ENCODE peak calls at places on chromosomes 7 and 10, in nine cellular contexts. U is NT2/D1; A is CD4-positive, alpha-beta memory T cell; E is frontal cortex; M is memory B cell; Q is iris pigment epithelial cell; O is stimulated activated naive CD4-positive, alpha-beta T cell; V is uterus; T is kidney. K is an unnamed sample.

GRCh38 chr7:98178321-98178720 is 32.9 kb upstream of the BHLHA15 start:
- DNase-seq in U (no peak), A (no peak), E (no peak), M (no peak), Q (no peak), O (no peak), V (no peak), T (no peak), K (peak)

GRCh38 chr10:102055647-102056419 is at the start of gene ARMH3:
- DNase-seq in U (peak), A (peak), E (peak), M (peak), Q (peak), O (peak), V (peak), T (peak), K (peak)

GRCh38 chr10:48285710-48286109 is 11.2 kb upstream of the FRMPD2 start:
- DNase-seq in U (no peak), A (no peak), E (no peak), M (no peak), Q (no peak), O (no peak), V (no peak), T (no peak), K (no peak)

GRCh38 chr7:95772298-95772770 is at the start of gene DYNC1I1:
- DNase-seq in U (peak), A (no peak), E (peak), M (peak), Q (peak), O (no peak), V (peak), T (peak), K (peak)

GRCh38 chr7:10483671-10484070 is 490.0 kb upstream of the PHF14 start:
- DNase-seq in U (no peak), A (no peak), E (no peak), M (no peak), Q (no peak), O (no peak), V (no peak), T (no peak), K (no peak)

GRCh38 chr7:142168746-142169145 is 57.2 kb downstream of the MGAM2 start:
- DNase-seq in U (no peak), A (no peak), E (no peak), M (no peak), Q (peak), O (no peak), V (no peak), T (no peak), K (no peak)

GRCh38 chr10:77641344-77641743 is 3.7 kb upstream of the KCNMA1 start:
- DNase-seq in U (no peak), A (no peak), E (no peak), M (no peak), Q (no peak), O (no peak), V (no peak), T (no peak), K (no peak)

GRCh38 chr10:78312197-78313046 is 278.8 kb downstream of the RPS24 start:
- DNase-seq in U (no peak), A (no peak), E (no peak), M (no peak), Q (peak), O (no peak), V (peak), T (no peak), K (no peak)

GRCh38 chr7:124728610-124729009 is 37.0 kb downstream of the GPR37 start:
- DNase-seq in U (no peak), A (no peak), E (no peak), M (no peak), Q (peak), O (no peak), V (no peak), T (no peak), K (no peak)

GRCh38 chr10:113264333-113265131 is 288.3 kb upstream of the HABP2 start:
- DNase-seq in U (no peak), A (no peak), E (no peak), M (no peak), Q (no peak), O (no peak), V (no peak), T (no peak), K (no peak)

GRCh38 chr7:64887756-64888508 is 15.1 kb upstream of the ZNF273 start:
- DNase-seq in U (peak), A (peak), E (peak), M (peak), Q (no peak), O (peak), V (no peak), T (peak), K (no peak)

GRCh38 chr7:46776790-46777189 is 805.1 kb downstream of the TNS3 start:
- DNase-seq in U (no peak), A (no peak), E (no peak), M (no peak), Q (peak), O (no peak), V (no peak), T (no peak), K (no peak)

GRCh38 chr10:3310016-3310415 is 137.4 kb upstream of the PITRM1 start:
- DNase-seq in U (no peak), A (no peak), E (no peak), M (no peak), Q (no peak), O (no peak), V (no peak), T (no peak), K (no peak)

GRCh38 chr7:153444591-153444990 is 607.6 kb upstream of the DPP6 start:
- DNase-seq in U (no peak), A (no peak), E (no peak), M (no peak), Q (no peak), O (no peak), V (no peak), T (no peak), K (no peak)

GRCh38 chr7:38673795-38674194 is 42.6 kb upstream of the AMPH start:
- DNase-seq in U (no peak), A (no peak), E (no peak), M (no peak), Q (peak), O (no peak), V (no peak), T (no peak), K (peak)

GRCh38 chr10:88542522-88542921 is 40.6 kb downstream of the RNLS start:
- DNase-seq in U (no peak), A (no peak), E (no peak), M (no peak), Q (peak), O (no peak), V (peak), T (peak), K (no peak)

GRCh38 chr7:30327813-30328212 is 43.4 kb downstream of the ZNRF2 start:
- DNase-seq in U (no peak), A (no peak), E (no peak), M (no peak), Q (peak), O (no peak), V (no peak), T (no peak), K (no peak)

GRCh38 chr10:96229568-96230030 is 41.8 kb downstream of the BLNK start:
- DNase-seq in U (peak), A (peak), E (peak), M (peak), Q (peak), O (peak), V (peak), T (peak), K (peak)

GRCh38 chr10:78905015-78905939 is 163.5 kb upstream of the ZMIZ1 start:
- DNase-seq in U (no peak), A (no peak), E (no peak), M (no peak), Q (no peak), O (no peak), V (no peak), T (no peak), K (no peak)

GRCh38 chr7:125338110-125338509 is 408.5 kb upstream of the POT1 start:
- DNase-seq in U (no peak), A (no peak), E (no peak), M (no peak), Q (no peak), O (no peak), V (no peak), T (no peak), K (no peak)

GRCh38 chr10:109427421-109427820 is 495.9 kb downstream of the XPNPEP1 start:
- DNase-seq in U (no peak), A (no peak), E (no peak), M (no peak), Q (peak), O (no peak), V (no peak), T (no peak), K (no peak)

GRCh38 chr10:15255961-15256360 is 87.5 kb upstream of the NMT2 start:
- DNase-seq in U (no peak), A (no peak), E (no peak), M (no peak), Q (no peak), O (no peak), V (no peak), T (no peak), K (no peak)

GRCh38 chr10:70317272-70317942 is 33.6 kb upstream of the NPFFR1 start:
- DNase-seq in U (no peak), A (no peak), E (no peak), M (no peak), Q (no peak), O (no peak), V (no peak), T (peak), K (no peak)

GRCh38 chr7:41333506-41333905 is 369.4 kb downstream of the INHBA start:
- DNase-seq in U (no peak), A (no peak), E (no peak), M (no peak), Q (peak), O (no peak), V (no peak), T (no peak), K (no peak)

GRCh38 chr7:45720989-45721388 is 146.8 kb downstream of the ADCY1 start:
- DNase-seq in U (no peak), A (no peak), E (no peak), M (no peak), Q (no peak), O (no peak), V (no peak), T (no peak), K (no peak)

GRCh38 chr7:133207687-133208086 is 45.2 kb upstream of the EXOC4 start:
- DNase-seq in U (no peak), A (no peak), E (no peak), M (no peak), Q (peak), O (no peak), V (no peak), T (no peak), K (no peak)

GRCh38 chr10:43739171-43739570 is 90.5 kb upstream of the ZNF32 start:
- DNase-seq in U (no peak), A (no peak), E (no peak), M (no peak), Q (no peak), O (no peak), V (no peak), T (no peak), K (no peak)

GRCh38 chr10:13990918-13991317 is 339.8 kb downstream of the FRMD4A start:
- DNase-seq in U (no peak), A (no peak), E (no peak), M (no peak), Q (peak), O (no peak), V (peak), T (no peak), K (no peak)

GRCh38 chr10:44397476-44398225 is 12.8 kb upstream of the CXCL12 start:
- DNase-seq in U (no peak), A (no peak), E (no peak), M (no peak), Q (no peak), O (no peak), V (no peak), T (no peak), K (no peak)

GRCh38 chr10:15789793-15790525 is 70.2 kb upstream of the ITGA8 start:
- DNase-seq in U (no peak), A (no peak), E (no peak), M (no peak), Q (peak), O (no peak), V (no peak), T (no peak), K (no peak)

GRCh38 chr7:151818674-151819519 is 58.0 kb downstream of the PRKAG2 start:
- DNase-seq in U (no peak), A (no peak), E (no peak), M (no peak), Q (no peak), O (no peak), V (no peak), T (peak), K (no peak)

GRCh38 chr7:27121656-27122055 is 8.9 kb downstream of the HOXA4 start:
- DNase-seq in U (no peak), A (no peak), E (no peak), M (no peak), Q (no peak), O (no peak), V (no peak), T (no peak), K (no peak)

GRCh38 chr10:57338823-57339558 is 928.7 kb downstream of the IPMK start:
- DNase-seq in U (peak), A (no peak), E (peak), M (no peak), Q (peak), O (no peak), V (no peak), T (peak), K (no peak)

GRCh38 chr10:131959841-131960240 is 21.9 kb downstream of the BNIP3 start:
- DNase-seq in U (no peak), A (no peak), E (no peak), M (no peak), Q (no peak), O (no peak), V (no peak), T (no peak), K (no peak)

GRCh38 chr10:119406888-119407777 is 135.4 kb downstream of the RGS10 start:
- DNase-seq in U (no peak), A (no peak), E (no peak), M (no peak), Q (no peak), O (no peak), V (no peak), T (no peak), K (no peak)

GRCh38 chr7:101542527-101543241 is 86.4 kb downstream of the MYL10 start:
- DNase-seq in U (peak), A (peak), E (peak), M (peak), Q (peak), O (peak), V (peak), T (no peak), K (peak)

GRCh38 chr7:2445047-2445446 is 31.2 kb downstream of the GRIFIN start:
- DNase-seq in U (no peak), A (no peak), E (no peak), M (no peak), Q (no peak), O (no peak), V (no peak), T (no peak), K (no peak)

GRCh38 chr7:156158213-156158612 is 345.9 kb upstream of the SHH start:
- DNase-seq in U (no peak), A (no peak), E (no peak), M (no peak), Q (no peak), O (no peak), V (no peak), T (no peak), K (no peak)

K was measured in gastrocnemius medialis.